ENCODE peak calls at places on chromosome 21, in nine cellular contexts. Q, F, K, B, L, P, W, O and N are unnamed samples.

GRCh38 chr21:39086547-39086946 is 96.7 kb downstream of the PSMG1 start:
- DNase-seq in Q (no peak), F (no peak), K (no peak), B (no peak), L (no peak), P (no peak), W (no peak), O (no peak), N (no peak)

GRCh38 chr21:44849616-44850130 is 23.8 kb downstream of the PTTG1IP start:
- DNase-seq in Q (no peak), F (peak), K (no peak), B (no peak), L (no peak), P (no peak), W (no peak), O (no peak), N (no peak)

GRCh38 chr21:15826908-15827601 is 97.3 kb downstream of the USP25 start:
- DNase-seq in Q (no peak), F (no peak), K (no peak), B (no peak), L (no peak), P (no peak), W (no peak), O (no peak), N (no peak)

GRCh38 chr21:24420694-24421093 is 1186.6 kb downstream of the MRPL39 start:
- DNase-seq in Q (no peak), F (no peak), K (no peak), B (no peak), L (no peak), P (no peak), W (no peak), O (no peak), N (no peak)

GRCh38 chr21:39263372-39263771 is 50.1 kb downstream of the BRWD1 start:
- DNase-seq in Q (no peak), F (no peak), K (no peak), B (no peak), L (no peak), P (no peak), W (no peak), O (no peak), N (no peak)

GRCh38 chr21:33268392-33268735 is 2.2 kb downstream of the IL10RB start:
- DNase-seq in Q (no peak), F (no peak), K (no peak), B (no peak), L (no peak), P (no peak), W (no peak), O (no peak), N (no peak)

GRCh38 chr21:16007933-16008332 is 278.2 kb downstream of the USP25 start:
- DNase-seq in Q (no peak), F (no peak), K (no peak), B (no peak), L (no peak), P (no peak), W (no peak), O (no peak), N (no peak)

GRCh38 chr21:34073032-34073748 is at the start of the genes MRPS6 and SLC5A3:
- DNase-seq in Q (peak), F (peak), K (peak), B (peak), L (peak), P (peak), W (peak), O (peak), N (no peak)

GRCh38 chr21:18252686-18253085 is 8.1 kb downstream of the CHODL start:
- DNase-seq in Q (no peak), F (no peak), K (no peak), B (peak), L (no peak), P (no peak), W (no peak), O (no peak), N (no peak)

GRCh38 chr21:44709426-44710293 is 1.7 kb downstream of the TSPEAR start:
- DNase-seq in Q (peak), F (no peak), K (no peak), B (no peak), L (no peak), P (no peak), W (no peak), O (no peak), N (no peak)

GRCh38 chr21:35394634-35395369 is 345.7 kb upstream of the RUNX1 start:
- DNase-seq in Q (no peak), F (no peak), K (no peak), B (no peak), L (no peak), P (no peak), W (no peak), O (peak), N (no peak)

GRCh38 chr21:36028127-36029069 is 31.9 kb downstream of the SETD4 start:
- DNase-seq in Q (peak), F (peak), K (peak), B (peak), L (peak), P (peak), W (peak), O (peak), N (no peak)

GRCh38 chr21:18244721-18245486 is at the start of gene CHODL:
- DNase-seq in Q (peak), F (no peak), K (no peak), B (peak), L (no peak), P (no peak), W (no peak), O (peak), N (no peak)

GRCh38 chr21:30813174-30813573 is at the start of gene KRTAP8-1:
- DNase-seq in Q (no peak), F (no peak), K (no peak), B (no peak), L (no peak), P (no peak), W (no peak), O (no peak), N (no peak)

GRCh38 chr21:45080639-45081414 is 6.4 kb downstream of the ADARB1 start:
- DNase-seq in Q (no peak), F (no peak), K (no peak), B (peak), L (no peak), P (no peak), W (peak), O (peak), N (no peak)

GRCh38 chr21:44815852-44816628 is 1.8 kb downstream of the SUMO3 start:
- DNase-seq in Q (no peak), F (no peak), K (no peak), B (no peak), L (no peak), P (no peak), W (no peak), O (no peak), N (no peak)

GRCh38 chr21:41086551-41086950 is 81.4 kb upstream of the BACE2 start:
- DNase-seq in Q (peak), F (no peak), K (no peak), B (no peak), L (peak), P (no peak), W (no peak), O (no peak), N (no peak)

GRCh38 chr21:45001134-45002095 is 61.6 kb downstream of the SLX9 start:
- DNase-seq in Q (no peak), F (no peak), K (peak), B (peak), L (no peak), P (no peak), W (no peak), O (peak), N (no peak)

GRCh38 chr21:34792504-34793089 is 123.8 kb downstream of the CLIC6 start:
- DNase-seq in Q (no peak), F (no peak), K (no peak), B (no peak), L (no peak), P (no peak), W (no peak), O (no peak), N (no peak)

GRCh38 chr21:34094949-34095348 is 21.6 kb downstream of the MRPS6 start:
- DNase-seq in Q (no peak), F (no peak), K (no peak), B (no peak), L (no peak), P (no peak), W (no peak), O (no peak), N (no peak)

GRCh38 chr21:17388226-17388625 is 124.6 kb upstream of the CXADR start:
- DNase-seq in Q (no peak), F (no peak), K (no peak), B (no peak), L (no peak), P (no peak), W (no peak), O (no peak), N (no peak)

GRCh38 chr21:41344146-41344545 is 17.7 kb upstream of the MX2 start:
- DNase-seq in Q (no peak), F (no peak), K (no peak), B (no peak), L (no peak), P (no peak), W (no peak), O (no peak), N (no peak)

GRCh38 chr21:38987551-38988210 is 182.0 kb downstream of the ETS2 start:
- DNase-seq in Q (no peak), F (no peak), K (no peak), B (peak), L (no peak), P (no peak), W (no peak), O (no peak), N (no peak)

GRCh38 chr21:39860600-39860999 is 6.6 kb upstream of the PCP4 start:
- DNase-seq in Q (no peak), F (no peak), K (no peak), B (no peak), L (no peak), P (no peak), W (no peak), O (no peak), N (no peak)

GRCh38 chr21:41501919-41502318 is 6.0 kb downstream of the TMPRSS2 start:
- DNase-seq in Q (no peak), F (no peak), K (no peak), B (no peak), L (no peak), P (no peak), W (no peak), O (no peak), N (no peak)

GRCh38 chr21:41397416-41397815 is 28.6 kb upstream of the MX1 start:
- DNase-seq in Q (no peak), F (no peak), K (no peak), B (no peak), L (no peak), P (no peak), W (no peak), O (no peak), N (no peak)

GRCh38 chr21:38567577-38568360 is 69.5 kb upstream of the ERG start:
- DNase-seq in Q (peak), F (no peak), K (no peak), B (no peak), L (peak), P (peak), W (peak), O (peak), N (peak)

GRCh38 chr21:15592271-15592860 is 137.4 kb upstream of the USP25 start:
- DNase-seq in Q (peak), F (peak), K (no peak), B (no peak), L (peak), P (no peak), W (peak), O (peak), N (no peak)

GRCh38 chr21:35257413-35257812 is 208.3 kb upstream of the RUNX1 start:
- DNase-seq in Q (no peak), F (peak), K (peak), B (no peak), L (peak), P (peak), W (peak), O (peak), N (no peak)

GRCh38 chr21:45224189-45224938 is 63.3 kb downstream of the POFUT2 start:
- DNase-seq in Q (no peak), F (no peak), K (no peak), B (no peak), L (no peak), P (no peak), W (peak), O (no peak), N (no peak)

GRCh38 chr21:40595806-40596205 is 251.2 kb downstream of the DSCAM start:
- DNase-seq in Q (no peak), F (no peak), K (no peak), B (no peak), L (no peak), P (no peak), W (no peak), O (no peak), N (no peak)

GRCh38 chr21:34983680-34984086 is 65.4 kb downstream of the RUNX1 start:
- DNase-seq in Q (no peak), F (no peak), K (no peak), B (no peak), L (no peak), P (no peak), W (peak), O (peak), N (no peak)

GRCh38 chr21:45255381-45256020 is 32.2 kb downstream of the POFUT2 start:
- DNase-seq in Q (no peak), F (peak), K (no peak), B (no peak), L (no peak), P (no peak), W (no peak), O (no peak), N (no peak)

GRCh38 chr21:18142639-18143038 is 102.0 kb upstream of the CHODL start:
- DNase-seq in Q (no peak), F (no peak), K (no peak), B (no peak), L (no peak), P (no peak), W (no peak), O (no peak), N (no peak)

GRCh38 chr21:15761508-15762100 is 31.8 kb downstream of the USP25 start:
- DNase-seq in Q (no peak), F (peak), K (no peak), B (no peak), L (no peak), P (peak), W (no peak), O (no peak), N (no peak)

GRCh38 chr21:35366348-35367085 is 317.4 kb upstream of the RUNX1 start:
- DNase-seq in Q (no peak), F (peak), K (no peak), B (no peak), L (no peak), P (no peak), W (peak), O (peak), N (no peak)

GRCh38 chr21:15264084-15264483 is 199.3 kb upstream of the NRIP1 start:
- DNase-seq in Q (no peak), F (peak), K (no peak), B (no peak), L (no peak), P (no peak), W (no peak), O (no peak), N (no peak)

GRCh38 chr21:38389891-38390290 is 108.4 kb downstream of the ERG start:
- DNase-seq in Q (no peak), F (no peak), K (no peak), B (no peak), L (no peak), P (no peak), W (no peak), O (no peak), N (no peak)

GRCh38 chr21:35217504-35218060 is 168.5 kb upstream of the RUNX1 start:
- DNase-seq in Q (no peak), F (no peak), K (no peak), B (no peak), L (no peak), P (peak), W (peak), O (peak), N (peak)

GRCh38 chr21:38880578-38880966 is 74.8 kb downstream of the ETS2 start:
- DNase-seq in Q (no peak), F (no peak), K (no peak), B (no peak), L (no peak), P (no peak), W (no peak), O (no peak), N (no peak)

DNA sequence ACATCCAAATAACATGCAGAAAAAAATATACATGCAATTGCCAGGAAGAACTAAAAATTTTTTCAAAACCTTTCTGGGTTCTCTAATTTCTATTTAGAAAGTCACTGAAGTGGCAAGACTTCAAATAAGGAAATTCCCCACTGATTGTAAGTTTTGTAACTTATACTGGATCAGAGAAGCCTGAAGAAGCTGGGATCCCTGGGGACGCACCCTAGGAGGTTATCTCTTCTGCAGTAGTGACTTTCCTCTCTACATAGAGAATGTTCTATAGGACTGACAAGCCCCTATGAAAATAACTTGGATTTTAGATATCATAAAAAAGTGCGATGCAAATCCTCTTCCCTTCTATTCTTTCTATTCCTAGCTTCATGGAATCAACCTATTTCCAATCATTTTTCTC is 182.6 kb downstream of the MRPL39 start:
- DNase-seq in Q (no peak), F (no peak), K (no peak), B (no peak), L (no peak), P (no peak), W (no peak), O (no peak), N (no peak)
- H3K4me3 ChIP-seq in Q (no peak), F (no peak), K (no peak), B (no peak), L (no peak), P (no peak), W (no peak), O (no peak), N (no peak)

GRCh38 chr21:32257952-32258785 is 20.7 kb downstream of the MIS18A start:
- DNase-seq in Q (peak), F (peak), K (peak), B (peak), L (peak), P (peak), W (peak), O (peak), N (no peak)

GRCh38 chr21:32256873-32257620 is 21.8 kb downstream of the MIS18A start:
- DNase-seq in Q (no peak), F (peak), K (no peak), B (peak), L (peak), P (peak), W (peak), O (peak), N (peak)

GRCh38 chr21:32260130-32260529 is 18.7 kb downstream of the MIS18A start:
- DNase-seq in Q (no peak), F (no peak), K (no peak), B (no peak), L (no peak), P (no peak), W (no peak), O (no peak), N (no peak)

GRCh38 chr21:32253215-32253641 is 25.6 kb downstream of the MIS18A start:
- DNase-seq in Q (no peak), F (no peak), K (no peak), B (peak), L (no peak), P (no peak), W (no peak), O (no peak), N (no peak)

GRCh38 chr21:32256226-32256625 is 22.6 kb downstream of the MIS18A start:
- DNase-seq in Q (no peak), F (no peak), K (no peak), B (no peak), L (no peak), P (no peak), W (no peak), O (no peak), N (no peak)
- H3K4me3 ChIP-seq in Q (no peak), F (no peak), K (no peak), B (no peak), L (no peak), P (no peak), W (no peak), O (no peak), N (no peak)

DNA sequence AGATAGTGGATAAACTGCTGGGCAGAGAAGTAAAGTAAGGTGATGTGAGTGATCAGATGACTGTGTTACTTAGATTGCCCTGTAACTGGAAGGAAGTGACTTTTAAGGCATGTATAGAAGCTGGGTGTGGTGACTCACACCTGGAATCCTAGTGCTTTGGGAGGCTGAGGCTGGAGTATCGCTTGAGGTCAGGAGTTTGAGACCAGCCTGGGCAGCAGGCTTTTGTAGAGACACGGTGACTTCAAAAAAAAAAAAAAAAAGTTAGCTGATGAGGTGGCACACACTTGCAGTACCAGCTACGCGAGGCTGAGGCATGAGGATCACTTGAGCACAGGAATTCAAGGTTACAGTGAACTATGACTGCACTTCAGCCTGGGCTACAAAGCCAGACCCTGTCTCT is 2.3 kb upstream of the USP16 start:
- DNase-seq in Q (no peak), F (no peak), K (no peak), B (no peak), L (no peak), P (no peak), W (no peak), O (no peak), N (no peak)
- H3K4me3 ChIP-seq in Q (no peak), F (no peak), K (no peak), B (no peak), L (no peak), P (no peak), W (no peak), O (no peak), N (no peak)

GRCh38 chr21:14213164-14213563 is 2.4 kb upstream of the LIPI start:
- DNase-seq in Q (no peak), F (no peak), K (no peak), B (no peak), L (no peak), P (no peak), W (no peak), O (no peak), N (no peak)

GRCh38 chr21:14210738-14211137 is at the start of gene LIPI:
- DNase-seq in Q (no peak), F (no peak), K (no peak), B (no peak), L (no peak), P (no peak), W (no peak), O (no peak), N (no peak)

GRCh38 chr21:14215971-14216621 is at the start of gene RBM11:
- DNase-seq in Q (peak), F (peak), K (peak), B (peak), L (peak), P (peak), W (peak), O (peak), N (no peak)
- H3K4me3 ChIP-seq in Q (peak), F (peak), K (peak), B (peak), L (peak), P (peak), W (peak), O (peak), N (peak)

GRCh38 chr21:37220981-37221664 is 46.0 kb downstream of the VPS26C start:
- DNase-seq in Q (peak), F (peak), K (peak), B (peak), L (peak), P (peak), W (peak), O (peak), N (peak)
- H3K4me3 ChIP-seq in Q (no peak), F (peak), K (peak), B (peak), L (peak), P (peak), W (peak), O (peak), N (peak)

GRCh38 chr21:42744520-42745445 is 91.4 kb downstream of the PDE9A start:
- DNase-seq in Q (no peak), F (no peak), K (no peak), B (no peak), L (no peak), P (no peak), W (no peak), O (no peak), N (no peak)

GRCh38 chr21:42746593-42747266 is 93.3 kb downstream of the PDE9A start:
- DNase-seq in Q (no peak), F (no peak), K (peak), B (no peak), L (no peak), P (peak), W (no peak), O (no peak), N (no peak)

GRCh38 chr21:42747267-42747701 is 93.9 kb downstream of the PDE9A start:
- DNase-seq in Q (peak), F (no peak), K (no peak), B (no peak), L (no peak), P (no peak), W (no peak), O (no peak), N (no peak)

GRCh38 chr21:42745511-42746239 is 92.3 kb downstream of the PDE9A start:
- DNase-seq in Q (no peak), F (no peak), K (no peak), B (no peak), L (no peak), P (no peak), W (no peak), O (no peak), N (no peak)

DNA sequence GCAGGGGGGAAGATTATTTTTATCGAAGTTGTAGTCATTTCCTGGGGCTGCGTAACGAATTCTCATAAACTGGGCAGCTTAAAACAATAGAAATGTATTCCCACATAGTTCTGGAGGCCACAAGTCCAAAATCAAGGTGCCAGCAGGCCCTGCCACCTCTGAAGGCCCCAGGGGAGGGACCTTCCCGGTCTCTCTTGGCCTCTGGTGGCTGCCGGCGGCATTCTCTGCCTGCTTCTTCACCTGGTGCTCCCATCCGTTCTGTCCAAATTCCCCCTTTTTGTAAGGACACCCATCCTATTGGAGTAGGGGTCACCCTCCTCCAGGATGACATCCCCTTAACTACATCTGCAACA is 92.8 kb downstream of the PDE9A start:
- DNase-seq in Q (no peak), F (no peak), K (no peak), B (no peak), L (no peak), P (no peak), W (no peak), O (no peak), N (no peak)
- H3K4me3 ChIP-seq in Q (no peak), F (no peak), K (no peak), B (no peak), L (no peak), P (no peak), W (no peak), O (no peak), N (no peak)